ENCODE peak calls at places on chromosomes 16 and 17, in eight cellular contexts. One of them, this sample, is unnamed.

GRCh38 chr17:29930399-29931010 is 477 bp upstream of the SSH2 start:
- DNase-seq in NCI-H345: no peak
- DNase-seq in T-cell: no peak
- DNase-seq in stomach: no peak
- DNase-seq in retinal pigment epithelial cell: no peak
- DNase-seq in cardiac fibroblast: no peak
- DNase-seq in epithelial cell of esophagus: peak
- DNase-seq in T47D: no peak
- DNase-seq in this sample: no peak

GRCh38 chr17:82502207-82502606 is 17.3 kb upstream of the FOXK2 start:
- DNase-seq in NCI-H345: no peak
- DNase-seq in T-cell: no peak
- DNase-seq in stomach: no peak
- DNase-seq in retinal pigment epithelial cell: no peak
- DNase-seq in cardiac fibroblast: peak
- DNase-seq in epithelial cell of esophagus: peak
- DNase-seq in T47D: no peak
- DNase-seq in this sample: no peak

GRCh38 chr16:78563905-78564304 is 464.5 kb downstream of the WWOX start:
- DNase-seq in NCI-H345: peak
- DNase-seq in T-cell: no peak
- DNase-seq in stomach: no peak
- DNase-seq in retinal pigment epithelial cell: peak
- DNase-seq in cardiac fibroblast: no peak
- DNase-seq in epithelial cell of esophagus: peak
- DNase-seq in T47D: no peak
- DNase-seq in this sample: no peak

GRCh38 chr17:38464251-38464722 is 36.0 kb downstream of the ARHGAP23 start:
- DNase-seq in NCI-H345: no peak
- DNase-seq in T-cell: no peak
- DNase-seq in stomach: peak
- DNase-seq in retinal pigment epithelial cell: no peak
- DNase-seq in cardiac fibroblast: peak
- DNase-seq in epithelial cell of esophagus: no peak
- DNase-seq in T47D: no peak
- DNase-seq in this sample: no peak

GRCh38 chr16:86477642-86478041 is 32.7 kb upstream of the FOXF1 start:
- DNase-seq in NCI-H345: no peak
- DNase-seq in T-cell: no peak
- DNase-seq in stomach: no peak
- DNase-seq in retinal pigment epithelial cell: no peak
- DNase-seq in cardiac fibroblast: peak
- DNase-seq in epithelial cell of esophagus: no peak
- DNase-seq in T47D: no peak
- DNase-seq in this sample: no peak

GRCh38 chr17:61733021-61733420 is 130.3 kb downstream of the BRIP1 start:
- DNase-seq in NCI-H345: no peak
- DNase-seq in T-cell: no peak
- DNase-seq in stomach: no peak
- DNase-seq in retinal pigment epithelial cell: no peak
- DNase-seq in cardiac fibroblast: no peak
- DNase-seq in epithelial cell of esophagus: no peak
- DNase-seq in T47D: no peak
- DNase-seq in this sample: no peak

GRCh38 chr16:445566-445965 is 20.1 kb downstream of the RAB11FIP3 start:
- DNase-seq in NCI-H345: no peak
- DNase-seq in T-cell: no peak
- DNase-seq in stomach: no peak
- DNase-seq in retinal pigment epithelial cell: no peak
- DNase-seq in cardiac fibroblast: no peak
- DNase-seq in epithelial cell of esophagus: no peak
- DNase-seq in T47D: no peak
- DNase-seq in this sample: no peak

GRCh38 chr17:35666967-35667552 is 64.4 kb upstream of the RASL10B start:
- DNase-seq in NCI-H345: no peak
- DNase-seq in T-cell: no peak
- DNase-seq in stomach: no peak
- DNase-seq in retinal pigment epithelial cell: no peak
- DNase-seq in cardiac fibroblast: no peak
- DNase-seq in epithelial cell of esophagus: peak
- DNase-seq in T47D: no peak
- DNase-seq in this sample: no peak

GRCh38 chr16:55291847-55292246 is 32.2 kb upstream of the IRX6 start:
- DNase-seq in NCI-H345: no peak
- DNase-seq in T-cell: no peak
- DNase-seq in stomach: no peak
- DNase-seq in retinal pigment epithelial cell: no peak
- DNase-seq in cardiac fibroblast: no peak
- DNase-seq in epithelial cell of esophagus: no peak
- DNase-seq in T47D: no peak
- DNase-seq in this sample: no peak

GRCh38 chr17:77264617-77265230 is 124.0 kb downstream of the SEC14L1 start:
- DNase-seq in NCI-H345: peak
- DNase-seq in T-cell: no peak
- DNase-seq in stomach: no peak
- DNase-seq in retinal pigment epithelial cell: no peak
- DNase-seq in cardiac fibroblast: no peak
- DNase-seq in epithelial cell of esophagus: no peak
- DNase-seq in T47D: no peak
- DNase-seq in this sample: no peak

GRCh38 chr17:42744283-42744805 is 496 bp downstream of the EZH1 start:
- DNase-seq in NCI-H345: peak
- DNase-seq in T-cell: peak
- DNase-seq in stomach: peak
- DNase-seq in retinal pigment epithelial cell: no peak
- DNase-seq in cardiac fibroblast: peak
- DNase-seq in epithelial cell of esophagus: peak
- DNase-seq in T47D: peak
- DNase-seq in this sample: peak

GRCh38 chr17:43655702-43656275 is 5.9 kb downstream of the MEOX1 start:
- DNase-seq in NCI-H345: no peak
- DNase-seq in T-cell: no peak
- DNase-seq in stomach: no peak
- DNase-seq in retinal pigment epithelial cell: no peak
- DNase-seq in cardiac fibroblast: no peak
- DNase-seq in epithelial cell of esophagus: peak
- DNase-seq in T47D: no peak
- DNase-seq in this sample: no peak

GRCh38 chr17:33871720-33872535 is 383.2 kb upstream of the CCL2 start:
- DNase-seq in NCI-H345: peak
- DNase-seq in T-cell: no peak
- DNase-seq in stomach: no peak
- DNase-seq in retinal pigment epithelial cell: peak
- DNase-seq in cardiac fibroblast: no peak
- DNase-seq in epithelial cell of esophagus: peak
- DNase-seq in T47D: no peak
- DNase-seq in this sample: no peak